ENCODE peak calls at places on chromosomes 4 and X, in five cellular contexts. D is stimulated activated CD8-positive, alpha-beta memory T cell treated with anti-CD3 and anti-CD28 coated beads, Interleukin-15, amount 100 ng/mL, for 48 hours; O is endothelial cell; F is NCI-H345; M is astrocyte of the hippocampus. C is an unnamed sample.

GRCh38 chr4:99586322-99586721 is 11.7 kb downstream of the MTTP start:
- DNase-seq in F (peak), O (no peak), M (peak), D (no peak), C (no peak)

GRCh38 chrX:397575-397974 is 10.9 kb upstream of the PPP2R3B start:
- DNase-seq in D (no peak), O (no peak), M (peak), F (no peak), C (no peak)

GRCh38 chrX:96006281-96006680 is 678.4 kb upstream of the DIAPH2 start:
- DNase-seq in F (no peak), O (no peak), M (no peak), D (no peak), C (no peak)

GRCh38 chr4:80840396-80840795 is 190.1 kb upstream of the BMP3 start:
- DNase-seq in D (no peak), M (no peak), O (no peak), F (no peak), C (no peak)

GRCh38 chr4:137664055-137664405 is 131.7 kb upstream of the PCDH18 start:
- DNase-seq in F (no peak), D (no peak), O (no peak), M (peak), C (no peak)

GRCh38 chrX:74613350-74614192 is 853 bp downstream of the RLIM start:
- DNase-seq in M (peak), F (peak), D (no peak), O (no peak), C (no peak)

GRCh38 chrX:155056877-155057792 is 13.8 kb downstream of the CMC4 start:
- DNase-seq in D (no peak), O (peak), F (peak), M (peak), C (peak)

GRCh38 chr4:156476359-156476758 is 495.2 kb downstream of the PDGFC start:
- DNase-seq in D (no peak), M (peak), F (no peak), O (no peak), C (no peak)

GRCh38 chrX:21946925-21947641 is 6.6 kb downstream of the SMS start:
- DNase-seq in D (no peak), F (no peak), O (no peak), M (peak), C (no peak)

GRCh38 chr4:81164623-81165416 is 50.2 kb downstream of the PRKG2 start:
- DNase-seq in M (peak), O (no peak), D (no peak), F (no peak), C (no peak)

GRCh38 chr4:157045507-157046127 is 30.3 kb upstream of the GLRB start:
- DNase-seq in M (peak), O (peak), D (no peak), F (peak), C (no peak)

GRCh38 chr4:7295917-7296660 is 103.8 kb downstream of the SORCS2 start:
- DNase-seq in D (no peak), O (peak), F (no peak), M (peak), C (no peak)

GRCh38 chrX:15714529-15714928 is 23.5 kb upstream of the CA5B start:
- DNase-seq in D (no peak), O (no peak), M (peak), F (no peak), C (no peak)

GRCh38 chrX:120147537-120147936 is 10.9 kb upstream of the RHOXF2 start:
- DNase-seq in D (no peak), M (no peak), F (no peak), O (no peak), C (no peak)

GRCh38 chr4:183430317-183430986 is 14.0 kb upstream of the CDKN2AIP start:
- DNase-seq in D (no peak), F (no peak), M (no peak), O (peak), C (no peak)

GRCh38 chr4:154189346-154189745 is 302.3 kb downstream of the DCHS2 start:
- DNase-seq in M (peak), D (no peak), F (no peak), O (no peak), C (no peak)

GRCh38 chr4:110567266-110567665 is 55.6 kb downstream of the PITX2 start:
- DNase-seq in F (no peak), O (no peak), M (no peak), D (no peak), C (no peak)

GRCh38 chr4:186957952-186958555 is 234.4 kb upstream of the FAT1 start:
- DNase-seq in F (no peak), D (no peak), M (peak), O (no peak), C (no peak)

GRCh38 chr4:84938316-84938715 is 28.2 kb downstream of the WDFY3 start:
- DNase-seq in O (no peak), F (no peak), M (peak), D (no peak), C (no peak)

GRCh38 chr4:27276322-27277073 is 415.9 kb downstream of the STIM2 start:
- DNase-seq in F (no peak), O (no peak), M (no peak), D (no peak), C (no peak)

GRCh38 chr4:151830168-151830567 is 69.4 kb upstream of the GATB start:
- DNase-seq in F (no peak), D (no peak), O (no peak), M (no peak), C (no peak)

GRCh38 chrX:103066606-103067005 is 2.6 kb upstream of the BEX1 start:
- DNase-seq in M (no peak), O (no peak), F (no peak), D (no peak), C (no peak)

GRCh38 chrX:22559506-22559905 is 286.8 kb downstream of the CBLL2 start:
- DNase-seq in F (no peak), M (peak), D (no peak), O (no peak), C (no peak)

GRCh38 chr4:125387770-125388169 is 73.0 kb downstream of the FAT4 start:
- DNase-seq in O (no peak), F (no peak), M (peak), D (no peak), C (no peak)

GRCh38 chrX:82658492-82658891 is 849.6 kb upstream of the POU3F4 start:
- DNase-seq in M (no peak), F (no peak), O (no peak), D (no peak), C (no peak)

GRCh38 chr4:44145868-44146267 is 302.7 kb downstream of the KCTD8 start:
- DNase-seq in O (no peak), D (no peak), F (no peak), M (no peak), C (no peak)

GRCh38 chr4:100356172-100356571 is 161.7 kb downstream of the EMCN start:
- DNase-seq in O (no peak), F (no peak), D (no peak), M (no peak), C (no peak)

GRCh38 chrX:28549839-28550238 is 37.4 kb upstream of the IL1RAPL1 start:
- DNase-seq in M (no peak), O (no peak), D (no peak), F (no peak), C (no peak)

GRCh38 chr4:123505457-123506310 is 109.1 kb downstream of the SPRY1 start:
- DNase-seq in D (peak), O (peak), M (peak), F (peak), C (peak)

GRCh38 chrX:12010436-12010835 is 127.8 kb upstream of the FRMPD4 start:
- DNase-seq in M (no peak), O (no peak), D (no peak), F (no peak), C (no peak)

GRCh38 chrX:150907474-150907873 is 9.0 kb upstream of the CD99L2 start:
- DNase-seq in O (no peak), F (no peak), M (no peak), D (no peak), C (no peak)

GRCh38 chr4:130368668-130369067 is 1272.7 kb downstream of the C4orf33 start:
- DNase-seq in D (no peak), M (no peak), F (no peak), O (no peak), C (no peak)

GRCh38 chrX:71454222-71454621 is 78.7 kb upstream of the OGT start:
- DNase-seq in D (no peak), M (peak), O (no peak), F (no peak), C (no peak)

GRCh38 chr4:101065346-101065745 is 282.0 kb downstream of the PPP3CA start:
- DNase-seq in D (no peak), F (no peak), M (no peak), O (no peak), C (no peak)

GRCh38 chr4:73679836-73680235 is 59.6 kb upstream of the RASSF6 start:
- DNase-seq in D (no peak), F (no peak), M (peak), O (no peak), C (no peak)

GRCh38 chr4:2745981-2746806 is 9.9 kb downstream of the TNIP2 start:
- DNase-seq in M (peak), O (no peak), F (no peak), D (peak), C (peak)